ENCODE peak calls at places on chromosome 10, in eight cellular contexts. U, A, X, W, D, K, G and B are unnamed samples.

GRCh38 chr10:104255244-104255981 is 721 bp downstream of the GSTO1 start:
- DNase-seq in W (no peak), A (peak; percentile 50), U (no peak), X (peak; percentile 37), K (no peak), G (no peak), D (peak; percentile 94), B (no peak)

GRCh38 chr10:17671307-17671706 is 27.4 kb downstream of the STAM start:
- DNase-seq in K (no peak), G (no peak), U (no peak), X (no peak), D (no peak), A (peak; percentile 31), W (no peak), B (no peak)

GRCh38 chr10:122839505-122839904 is 6.2 kb downstream of the CUZD1 start:
- DNase-seq in W (no peak), X (no peak), D (no peak), A (no peak), K (no peak), U (no peak), G (no peak), B (no peak)

GRCh38 chr10:96960872-96961271 is 128.8 kb downstream of the LCOR start:
- DNase-seq in D (no peak), G (no peak), A (no peak), U (no peak), W (no peak), X (no peak), K (no peak), B (no peak)

GRCh38 chr10:130050721-130051120 is 59.9 kb downstream of the C10orf143 start:
- DNase-seq in K (no peak), G (no peak), A (no peak), W (no peak), U (no peak), X (no peak), D (no peak), B (no peak)

GRCh38 chr10:132841254-132841975 is 55.5 kb upstream of the NKX6-2 start:
- DNase-seq in A (no peak), K (no peak), X (no peak), G (peak; percentile 16), W (no peak), D (no peak), U (peak; percentile 30), B (no peak)

GRCh38 chr10:112307631-112308502 is 24.7 kb downstream of the TECTB start:
- DNase-seq in U (no peak), X (peak; percentile 10), G (peak; percentile 55), W (no peak), K (peak; percentile 68), D (peak; percentile 23), A (peak; percentile 73), B (no peak)

GRCh38 chr10:26931223-26931622 is 70.5 kb upstream of the ABI1 start:
- DNase-seq in W (no peak), G (peak; percentile 80), X (no peak), U (no peak), D (no peak), K (no peak), A (no peak), B (no peak)

GRCh38 chr10:93198401-93199175 is 124.9 kb downstream of the CYP26A1 start:
- DNase-seq in U (no peak), D (no peak), G (no peak), X (no peak), A (peak; percentile 30), K (no peak), W (no peak), B (no peak)

GRCh38 chr10:132575320-132576201 is 38.0 kb downstream of the INPP5A start:
- DNase-seq in W (peak; percentile 85), K (peak; percentile 73), D (peak; percentile 74), G (peak; percentile 70), U (no peak), X (peak; percentile 65), A (no peak), B (no peak)

GRCh38 chr10:35635576-35635975 is 6.5 kb downstream of the FZD8 start:
- DNase-seq in A (peak; percentile 81), X (peak; percentile 32), W (peak; percentile 44), U (no peak), D (peak; percentile 79), G (no peak), K (no peak), B (peak; percentile 22)

GRCh38 chr10:63977329-63977923 is 456.2 kb downstream of the REEP3 start:
- DNase-seq in X (no peak), G (no peak), D (peak; percentile 44), W (peak; percentile 23), U (no peak), K (no peak), A (peak; percentile 68), B (no peak)

GRCh38 chr10:81026597-81026996 is 488.9 kb downstream of the SH2D4B start:
- DNase-seq in D (no peak), U (no peak), X (no peak), A (no peak), W (no peak), G (no peak), K (no peak), B (no peak)

GRCh38 chr10:125209591-125210373 is 49.4 kb upstream of the CTBP2 start:
- DNase-seq in K (no peak), D (peak; percentile 9), X (no peak), U (no peak), G (no peak), A (no peak), W (no peak), B (no peak)

GRCh38 chr10:82084496-82084895 is 209.5 kb downstream of the NRG3 start:
- DNase-seq in K (no peak), D (no peak), X (no peak), A (no peak), W (no peak), G (no peak), U (no peak), B (no peak)

GRCh38 chr10:46553238-46554049 is 3.0 kb downstream of the GPRIN2 start:
- DNase-seq in G (peak; percentile 46), D (no peak), A (no peak), K (peak; percentile 57), U (peak; percentile 49), X (no peak), W (no peak), B (no peak)

GRCh38 chr10:96832721-96833219 is 672 bp downstream of the LCOR start:
- DNase-seq in K (peak; percentile 90), G (peak; percentile 92), D (no peak), A (no peak), W (peak; percentile 60), U (peak; percentile 76), X (no peak), B (peak; percentile 82)

GRCh38 chr10:101047961-101048892 is 13.6 kb upstream of the KAZALD1 start:
- DNase-seq in K (no peak), W (no peak), U (no peak), D (no peak), A (peak; percentile 57), X (no peak), G (no peak), B (no peak)
- H3K27me3 ChIP-seq in K (no peaks in the 10 kb centered on the region), W (peaks cover 2% of the 10 kb centered on the region), U (no peaks in the 10 kb centered on the region), D (peaks cover 40% of the 10 kb centered on the region), A (peaks cover 94% of the 10 kb centered on the region), X (peaks cover 17% of the 10 kb centered on the region), G (peaks cover 9% of the 10 kb centered on the region), B (peaks cover 44% of the 10 kb centered on the region)

GRCh38 chr10:52526251-52526823 is 212.3 kb downstream of the DKK1 start:
- DNase-seq in A (no peak), W (no peak), G (no peak), U (no peak), D (peak; percentile 30), X (no peak), K (no peak), B (no peak)
- H3K27ac ChIP-seq in A (no peak overlapping the region), W (no peak overlapping the region), G (no peak overlapping the region), U (no peak overlapping the region), D (no peak overlapping the region), X (no peak overlapping the region), K (no peak overlapping the region), B (no peak overlapping the region)

DNA sequence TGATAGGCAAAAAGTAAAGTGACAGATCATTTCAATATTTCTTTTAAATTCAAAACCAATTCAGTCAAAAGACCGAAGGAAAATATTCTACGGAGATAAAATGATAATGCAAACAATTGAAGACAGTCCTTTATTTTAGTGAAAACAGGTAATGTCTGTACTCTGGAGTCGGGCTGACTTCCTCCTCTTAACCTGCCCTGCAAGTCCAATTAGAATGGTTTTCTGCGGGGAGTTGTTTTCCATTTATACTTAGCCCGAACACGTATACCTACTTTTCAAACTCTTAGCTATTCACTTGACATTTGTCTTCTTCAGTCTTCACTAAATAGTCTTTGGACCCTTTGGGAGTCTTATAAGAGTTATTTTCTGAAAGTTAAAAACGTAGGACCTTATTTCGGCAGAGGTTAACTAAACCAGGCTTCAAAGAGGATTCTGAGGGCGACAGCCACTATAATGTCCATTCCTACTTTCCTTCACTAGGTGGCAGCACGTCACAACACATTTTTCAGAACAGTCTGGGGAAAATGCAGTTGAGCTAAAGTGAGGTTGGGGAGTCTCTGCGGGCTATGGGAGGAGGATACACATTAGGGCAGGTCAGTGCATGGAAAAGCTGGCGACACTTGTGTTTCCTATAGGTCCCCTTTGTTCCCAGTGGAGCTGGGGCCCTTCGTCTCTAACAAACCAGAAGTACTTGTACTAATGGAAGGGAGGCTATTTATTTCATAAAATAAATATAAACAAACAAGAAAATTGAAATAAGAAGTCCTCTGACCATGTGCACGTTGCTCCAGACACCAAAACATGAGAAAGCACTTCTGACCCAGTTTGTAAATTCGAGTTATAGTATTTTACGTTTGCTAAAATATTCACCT is 471.9 kb downstream of the KCNMA1 start:
- DNase-seq in K (no peak), X (no peak), G (no peak), D (peak; percentile 77), W (peak; percentile 11), A (peak; percentile 77), U (no peak), B (no peak)
- TF ChIP-seq CTCF in K (peak; percentile 73), X (peak; percentile 79), G (peak; percentile 83), D (peak; percentile 66), W (peak; percentile 68), A (peak; percentile 90), U (peak; percentile 49), B (peak; percentile 76)

GRCh38 chr10:101089520-101090299 is 27.9 kb downstream of the KAZALD1 start:
- DNase-seq in X (no peak), W (no peak), A (no peak), K (no peak), U (no peak), G (no peak), D (no peak), B (no peak)

GRCh38 chr10:101085846-101086245 is 24.1 kb downstream of the KAZALD1 start:
- DNase-seq in U (no peak), A (no peak), X (no peak), G (no peak), W (no peak), K (no peak), D (no peak), B (no peak)

GRCh38 chr10:101090597-101090996 is 28.8 kb downstream of the KAZALD1 start:
- DNase-seq in U (no peak), X (no peak), D (no peak), W (no peak), A (no peak), K (no peak), G (no peak), B (no peak)

GRCh38 chr10:101087376-101087775 is 25.6 kb downstream of the KAZALD1 start:
- DNase-seq in W (no peak), G (no peak), U (no peak), A (no peak), D (no peak), K (no peak), X (no peak), B (no peak)

DNA sequence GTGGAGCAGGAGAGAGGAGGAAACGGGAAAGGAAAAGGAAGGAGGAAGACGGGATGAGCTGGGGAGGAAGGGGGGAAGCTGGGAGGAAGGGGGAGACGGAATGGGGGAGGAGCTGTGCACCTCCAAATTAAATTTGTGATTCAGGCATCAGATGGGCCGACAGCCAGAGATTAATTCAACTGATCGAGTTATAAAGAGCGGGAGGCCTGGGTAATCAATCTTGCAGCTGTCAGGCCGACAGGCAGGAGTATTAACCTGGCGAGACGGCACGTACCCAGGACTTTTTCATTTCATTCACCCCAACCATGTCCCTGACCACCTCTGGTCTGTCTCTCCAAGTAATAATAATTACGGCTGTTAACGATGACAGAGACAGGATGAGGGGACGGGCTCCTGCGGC is 26.2 kb downstream of the KAZALD1 start:
- DNase-seq in U (no peak), K (no peak), W (no peak), G (no peak), D (no peak), A (no peak), X (no peak), B (no peak)
- H3K27me3 ChIP-seq in U (no peaks in the 10 kb centered on the region), K (no peaks in the 10 kb centered on the region), W (peaks cover 28% of the 10 kb centered on the region), G (peaks cover 24% of the 10 kb centered on the region), D (peaks cover 28% of the 10 kb centered on the region), A (peaks cover 100% of the 10 kb centered on the region), X (peaks cover 66% of the 10 kb centered on the region), B (peaks cover 45% of the 10 kb centered on the region)